ENCODE peak calls at places on chromosomes 7 and 10, in four cellular contexts. C is K562, H is H1, J is HepG2. K is an unnamed sample.

GRCh38 chr7:135825406-135825805 is 76.8 kb upstream of the FAM180A start:
- DNase-seq in H (no peak), C (peak), J (no peak), K (no peak)

GRCh38 chr10:117734626-117735405 is 192.3 kb downstream of the EMX2 start:
- DNase-seq in C (no peak), H (no peak), J (no peak), K (no peak)

GRCh38 chr10:34046651-34047050 is 712.2 kb upstream of the NRP1 start:
- DNase-seq in H (no peak), C (no peak), J (no peak), K (no peak)

GRCh38 chr7:35819954-35820703 is 19.3 kb downstream of the SEPTIN7 start:
- DNase-seq in H (no peak), J (no peak), C (no peak), K (no peak)

GRCh38 chr10:73906524-73907447 is 4.1 kb upstream of the PLAU start:
- DNase-seq in J (peak), C (no peak), H (peak), K (peak)

GRCh38 chr7:25132430-25132829 is 7.4 kb upstream of the CYCS start:
- DNase-seq in H (no peak), C (no peak), J (no peak), K (no peak)

GRCh38 chr7:49580000-49580399 is 193.4 kb upstream of the VWC2 start:
- DNase-seq in C (no peak), H (peak), J (no peak), K (no peak)

GRCh38 chr7:19964198-19964597 is 190.8 kb upstream of the TMEM196 start:
- DNase-seq in H (no peak), C (no peak), J (no peak), K (no peak)

GRCh38 chr7:2225336-2225735 is 7.4 kb downstream of the MAD1L1 start:
- DNase-seq in C (no peak), J (no peak), H (no peak), K (no peak)

GRCh38 chr7:45198986-45199385 is 41.4 kb downstream of the RAMP3 start:
- DNase-seq in C (no peak), J (no peak), H (no peak), K (no peak)

GRCh38 chr10:29846881-29847280 is 212.1 kb upstream of the SVIL start:
- DNase-seq in C (no peak), H (no peak), J (no peak), K (no peak)

GRCh38 chr7:52017802-52018679 is 701.4 kb upstream of the COBL start:
- DNase-seq in H (peak), C (peak), J (peak), K (peak)

GRCh38 chr10:98312816-98313215 is 44.8 kb upstream of the LOXL4 start:
- DNase-seq in H (no peak), C (no peak), J (no peak), K (no peak)

GRCh38 chr10:73743905-73744689 is at the start of gene SEC24C:
- DNase-seq in C (peak), H (peak), J (peak), K (peak)

GRCh38 chr7:15561840-15562239 is at the start of gene AGMO:
- DNase-seq in J (peak), C (no peak), H (no peak), K (peak)

GRCh38 chr10:60185426-60185825 is 204.2 kb downstream of the ANK3 start:
- DNase-seq in H (no peak), J (no peak), C (no peak), K (no peak)

GRCh38 chr10:100728928-100729876 is 16.2 kb upstream of the PAX2 start:
- DNase-seq in H (no peak), J (peak), C (peak), K (no peak)

DNA sequence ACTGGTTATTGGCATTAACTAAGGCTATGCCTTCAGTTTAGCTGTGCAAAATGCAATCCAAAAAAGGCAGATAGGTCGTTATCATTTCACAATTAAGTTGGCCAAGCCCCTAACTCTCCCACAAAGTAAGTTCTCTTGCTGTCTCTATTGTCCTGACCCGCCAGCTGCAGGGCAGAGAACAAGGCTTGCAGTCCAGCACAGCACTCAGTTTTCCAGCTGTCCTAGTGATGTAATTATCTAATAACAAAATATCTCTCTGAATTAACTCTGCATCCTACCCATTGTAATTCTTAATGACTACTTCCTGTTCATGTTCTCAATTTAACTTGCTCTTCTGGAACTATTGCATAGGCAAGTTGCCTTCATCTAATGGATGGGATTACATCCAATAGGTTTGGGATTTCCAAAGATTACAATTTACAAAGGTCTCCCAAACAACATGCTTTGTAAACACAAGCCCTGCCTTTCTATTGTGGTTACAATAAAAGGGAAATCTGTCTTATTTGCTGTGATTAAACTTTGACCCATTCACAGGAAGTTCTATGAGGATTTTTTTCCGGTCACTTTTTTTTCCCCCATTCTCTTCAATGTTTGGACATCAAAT is 55.2 kb downstream of the CDK6 start:
- DNase-seq in J (peak), H (no peak), C (no peak), K (peak)
- TF ChIP-seq EZH2 in J (no peak), H (no peak), C (no peak), K (no peak)

DNA sequence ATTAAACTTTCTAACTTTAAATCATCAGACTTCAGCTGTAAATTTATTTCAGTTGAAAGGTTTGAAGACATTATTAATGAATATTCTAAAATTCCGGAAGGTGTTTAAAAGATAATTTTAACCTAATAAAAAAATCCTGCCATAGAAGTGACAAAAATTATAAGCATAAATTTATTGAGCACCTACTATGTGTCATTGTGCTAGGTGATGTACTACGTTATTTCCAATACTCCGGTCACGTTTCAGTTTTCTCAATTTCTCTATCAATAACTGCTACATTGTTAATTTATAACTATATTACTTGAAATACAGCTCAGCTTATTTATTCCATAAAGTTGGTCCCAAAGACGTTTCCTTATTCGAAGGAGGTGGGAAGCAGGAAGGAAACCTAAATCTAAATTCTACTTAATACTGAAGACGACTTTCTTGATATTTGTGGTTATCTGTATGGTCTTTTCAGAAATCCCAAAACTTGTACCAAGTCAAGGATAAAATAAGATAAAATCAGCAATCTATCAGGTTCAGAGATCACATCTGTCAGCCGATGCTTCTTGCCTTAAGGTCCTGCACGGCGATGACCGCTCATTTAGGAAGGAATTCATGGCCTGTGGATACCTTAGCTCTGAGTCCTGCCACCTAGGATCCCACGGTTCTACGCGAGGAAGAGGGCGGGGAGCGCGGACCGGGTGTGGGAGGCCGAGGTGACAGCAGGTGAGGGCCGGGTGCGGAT is 1.2 kb upstream of the ZEB1 start:
- DNase-seq in C (no peak), J (no peak), H (no peak), K (peak)
- TF ChIP-seq JUN in C (no peak), J (no peak), H (no peak), K (no peak)

GRCh38 chr10:99529483-99530107 is 3.1 kb upstream of the NKX2-3 start:
- DNase-seq in J (no peak), C (no peak), H (no peak), K (no peak)
- TF ChIP-seq EZH2 in J (no peak), C (no peak), H (peak), K (peak)

DNA sequence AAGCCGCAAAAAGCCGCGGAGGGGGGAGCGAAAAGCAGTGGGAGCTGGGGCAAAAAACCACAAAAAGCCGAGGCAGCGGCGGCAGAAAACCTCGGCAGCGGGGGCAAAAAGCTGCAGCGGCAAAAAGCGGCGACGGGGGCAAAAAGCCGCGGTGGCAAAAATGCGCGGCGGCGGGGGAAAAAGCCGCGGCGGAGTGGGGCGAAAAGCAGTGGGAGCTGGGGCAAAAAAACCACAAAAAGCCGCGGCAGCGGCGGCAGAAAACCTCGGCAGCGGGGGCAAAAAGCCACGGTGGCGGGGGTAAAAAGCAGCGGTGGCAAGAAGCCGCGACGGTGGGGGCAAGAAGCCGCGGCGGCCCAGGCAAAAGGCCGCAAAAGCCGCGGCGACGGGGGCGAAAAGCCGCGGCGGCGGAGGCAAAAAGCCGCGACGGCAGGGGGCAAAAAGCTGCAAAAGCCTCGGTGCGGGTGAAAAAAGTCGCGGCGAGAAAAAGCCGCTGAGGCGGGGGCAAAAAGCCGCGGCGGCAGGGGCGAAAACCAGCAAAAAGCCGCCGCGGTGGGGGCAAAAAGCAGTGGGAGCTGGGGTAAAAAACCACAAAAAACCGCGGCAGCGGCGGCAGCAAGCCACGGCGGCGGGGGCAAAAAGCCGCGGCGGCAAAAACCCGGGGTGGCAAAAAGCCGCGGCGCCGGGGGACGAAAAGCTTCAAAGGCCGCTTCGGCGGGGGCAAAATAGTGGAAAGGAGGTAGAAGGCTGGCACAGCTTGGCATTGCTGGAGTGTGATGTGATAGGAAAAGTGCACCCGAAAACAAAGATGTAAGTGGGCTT is 135.9 kb downstream of the ZNF92 start:
- DNase-seq in H (no peak), C (peak), J (no peak), K (no peak)
- TF ChIP-seq JUN in H (no peak), C (no peak), J (no peak), K (no peak)

DNA sequence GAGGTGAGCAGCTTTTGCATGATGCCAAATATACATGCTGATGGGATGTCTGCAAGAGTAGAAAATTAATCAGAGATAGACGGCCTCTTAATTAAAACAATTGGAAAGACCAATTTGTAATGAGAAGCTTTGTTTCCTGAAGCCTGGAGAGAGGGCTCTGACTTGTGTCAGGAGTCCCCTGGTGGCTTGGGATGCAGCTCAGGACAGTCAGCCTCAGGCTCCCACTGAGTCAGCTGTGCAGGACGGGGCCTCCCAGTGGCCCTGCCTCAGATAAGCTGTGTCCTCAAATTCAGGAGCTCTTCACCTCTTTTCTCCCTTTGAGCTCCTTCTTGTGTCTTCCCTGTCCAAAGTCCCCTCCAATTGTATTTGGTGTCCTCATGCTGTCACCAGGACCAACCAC is 438.9 kb upstream of the PODXL start:
- DNase-seq in J (no peak), C (no peak), H (no peak), K (no peak)
- TF ChIP-seq EZH2 in J (no peak), C (no peak), H (no peak), K (no peak)

DNA sequence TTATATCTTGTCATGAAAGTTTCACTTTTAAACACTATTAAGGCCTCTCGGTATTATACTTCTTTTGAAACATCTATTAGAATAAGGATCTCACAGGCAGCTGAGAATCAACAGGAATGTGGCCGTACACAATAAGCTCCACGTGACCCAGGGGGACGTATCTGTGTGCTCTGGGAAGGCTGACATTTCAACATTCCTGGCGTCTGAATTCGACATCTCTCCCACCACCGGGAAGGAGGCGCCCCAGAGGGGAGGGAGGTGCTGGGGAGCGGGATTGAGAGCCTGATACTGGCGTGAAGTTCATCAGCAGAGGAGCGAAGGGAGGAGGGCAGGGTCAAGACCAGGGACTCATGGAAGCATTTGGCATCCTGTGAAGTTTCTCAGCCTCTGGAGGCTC is 401.3 kb downstream of the DNAJB6 start:
- DNase-seq in C (no peak), H (peak), J (no peak), K (no peak)
- TF ChIP-seq JUN in C (no peak), H (no peak), J (no peak), K (no peak)

GRCh38 chr10:126185666-126186447 is 202.4 kb downstream of the ADAM12 start:
- DNase-seq in J (no peak), H (no peak), C (no peak), K (no peak)
- TF ChIP-seq EZH2 in J (no peak), H (no peak), C (no peak), K (no peak)

DNA sequence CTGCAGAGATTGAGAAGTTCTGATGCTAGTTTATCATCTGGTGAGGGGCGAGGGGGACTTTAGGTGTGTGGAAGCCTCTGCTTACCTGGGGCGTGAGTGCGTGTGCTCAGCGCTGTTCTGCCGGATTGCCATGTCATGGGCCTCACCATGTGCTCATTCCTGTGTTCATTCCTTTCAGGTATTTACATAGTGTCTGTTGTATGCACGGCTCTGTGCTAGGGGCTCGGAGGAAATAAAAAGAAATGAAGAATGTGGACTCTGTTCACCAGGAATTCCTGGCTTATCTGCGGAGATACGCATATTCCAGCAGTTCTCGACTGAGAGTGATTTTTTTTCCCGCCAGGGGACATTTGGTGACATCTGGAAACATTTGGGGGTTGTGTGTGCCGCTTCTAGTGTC is 152.0 kb downstream of the CAMK1D start:
- DNase-seq in C (no peak), J (peak), H (no peak), K (no peak)
- TF ChIP-seq JUN in C (no peak), J (no peak), H (no peak), K (no peak)

DNA sequence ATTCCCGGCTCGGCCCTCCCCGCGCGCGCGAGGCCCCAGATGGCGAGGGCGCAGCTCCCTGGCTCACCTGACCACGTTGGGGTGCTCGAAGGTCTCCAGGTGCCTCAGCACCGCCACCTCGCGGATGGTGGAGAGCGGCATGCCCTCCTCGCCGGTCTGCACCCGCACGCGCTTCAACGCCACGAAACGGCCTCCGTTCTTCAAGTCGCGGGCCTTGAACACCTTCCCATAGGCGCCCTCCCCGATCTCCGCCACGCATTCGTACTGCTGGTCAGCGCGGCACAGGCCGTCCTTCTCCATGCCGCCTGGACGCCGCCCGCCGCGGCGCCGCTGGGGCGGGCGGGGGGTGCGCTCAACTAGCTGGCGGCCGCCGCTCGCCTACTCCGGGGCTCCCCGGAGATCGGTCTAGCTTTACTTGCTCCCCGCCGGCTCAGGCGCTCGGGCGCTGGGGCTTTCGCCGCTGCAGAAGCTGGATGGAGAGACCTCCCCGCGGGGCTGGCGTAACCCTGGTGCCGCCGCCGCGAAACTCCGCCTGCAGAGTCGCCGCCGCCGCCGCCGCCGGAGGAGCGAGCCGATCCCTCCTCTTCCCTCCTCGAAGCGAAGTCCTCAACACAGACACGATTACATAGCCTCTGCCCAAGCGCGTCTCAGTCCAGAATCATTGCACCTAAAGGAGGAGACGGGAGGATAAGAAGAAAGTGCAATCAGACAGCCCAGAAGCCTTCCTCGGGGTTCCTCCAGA is 3.2 kb downstream of the CDK6 start:
- DNase-seq in C (peak), J (peak), H (peak), K (peak)
- TF ChIP-seq EZH2 in C (no peak), J (no peak), H (peak), K (no peak)

DNA sequence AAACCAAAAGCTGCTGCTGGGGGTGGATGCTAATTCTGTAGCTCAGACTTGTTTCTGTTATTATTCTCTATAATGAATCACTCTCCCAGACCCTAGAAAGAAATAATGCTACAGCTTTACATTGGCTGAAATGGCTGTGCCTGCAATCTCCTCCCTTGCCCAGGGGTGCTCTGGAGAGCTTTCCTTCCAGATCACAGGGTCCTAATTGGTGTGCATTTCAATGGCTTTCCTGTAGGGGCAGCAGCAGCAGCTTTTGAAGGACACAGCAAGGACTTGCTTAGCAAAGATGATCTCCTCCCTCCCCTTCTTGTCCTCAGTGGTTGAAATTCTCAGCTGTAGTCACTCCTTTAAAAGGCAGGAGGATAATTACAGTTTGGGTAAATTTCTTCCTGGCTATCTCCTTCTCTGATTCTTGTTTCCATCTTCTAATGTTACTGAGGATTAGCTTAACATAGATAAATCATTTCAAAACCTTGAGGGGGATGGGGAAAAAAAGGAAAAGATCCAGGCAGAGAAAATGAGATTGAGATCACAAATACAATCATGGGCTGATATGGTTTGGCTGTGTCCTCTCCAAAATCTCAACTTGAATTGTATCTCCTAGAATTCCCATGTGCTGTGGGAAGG is 120.2 kb upstream of the CTTNBP2 start:
- DNase-seq in C (peak), H (peak), J (peak), K (peak)
- TF ChIP-seq JUN in C (no peak), H (no peak), J (no peak), K (no peak)